ENCODE peak calls at places on chromosomes 1 and 21, in four cellular contexts. C is stimulated activated CD4-positive, alpha-beta T cell treated with anti-CD3 and anti-CD28 coated beads, Interleukin-1b, Interleukin-23, amount 100 ng/mL, for 24 hours; Y is WERI-Rb-1; P is heart right ventricle. H is an unnamed sample.

GRCh38 chr1:2829846-2830615 is 28.5 kb upstream of the TTC34 start:
- DNase-seq in P (no peak), C (no peak), Y (no peak), H (no peak)

GRCh38 chr1:59703226-59703917 is 111.4 kb upstream of the HOOK1 start:
- DNase-seq in P (no peak), C (no peak), Y (no peak), H (no peak)

GRCh38 chr1:200099040-200099439 is 71.5 kb downstream of the NR5A2 start:
- DNase-seq in Y (no peak), C (no peak), P (peak), H (no peak)

GRCh38 chr1:94063379-94063778 is 57.6 kb downstream of the ABCA4 start:
- DNase-seq in C (no peak), P (peak), Y (peak), H (peak)

GRCh38 chr1:7549277-7549676 is 221.8 kb upstream of the VAMP3 start:
- DNase-seq in C (no peak), Y (no peak), P (no peak), H (peak)

GRCh38 chr1:39892611-39893595 is 8.8 kb downstream of the MYCL start:
- DNase-seq in Y (no peak), C (no peak), P (no peak), H (no peak)

GRCh38 chr21:36047139-36047538 is 13.2 kb downstream of the SETD4 start:
- DNase-seq in C (no peak), Y (no peak), P (no peak), H (no peak)

GRCh38 chr1:22925111-22925510 is 47.6 kb downstream of the LACTBL1 start:
- DNase-seq in P (no peak), Y (no peak), C (no peak), H (no peak)

GRCh38 chr1:205370780-205371179 is 14.1 kb upstream of the KLHDC8A start:
- DNase-seq in P (no peak), C (no peak), Y (no peak), H (no peak)

GRCh38 chr1:32623775-32624174 is 26.6 kb downstream of the ZBTB8OS start:
- DNase-seq in Y (no peak), P (no peak), C (peak), H (no peak)

GRCh38 chr21:46113497-46114176 is 15.7 kb downstream of the COL6A2 start:
- DNase-seq in Y (no peak), C (no peak), P (peak), H (no peak)

H was measured in HCT116.